ENCODE peak calls at places on chromosome 2, in five cellular contexts. K is posterior cingulate gyrus, H is GM10248, R is hepatic stellate cell, Q is neuronal stem cell. E is an unnamed sample.

GRCh38 chr2:153770359-153770991 is 101.2 kb upstream of the GALNT13 start:
- DNase-seq in R (no peak), Q (no peak), K (no peak), H (no peak), E (no peak)

GRCh38 chr2:16315911-16316310 is 349.7 kb downstream of the CYRIA start:
- DNase-seq in H (no peak), R (no peak), Q (no peak), K (no peak), E (no peak)

GRCh38 chr2:85998071-85998991 is 107.4 kb downstream of the POLR1A start:
- DNase-seq in R (peak), H (no peak), Q (no peak), K (no peak), E (no peak)

GRCh38 chr2:62716768-62717167 is 11.3 kb downstream of the EHBP1 start:
- DNase-seq in Q (no peak), K (peak), R (no peak), H (no peak), E (no peak)

GRCh38 chr2:20578895-20579825 is 71.7 kb downstream of the HS1BP3 start:
- DNase-seq in Q (no peak), K (peak), H (peak), R (peak), E (peak)

GRCh38 chr2:75808039-75808438 is 97.3 kb upstream of the GCFC2 start:
- DNase-seq in R (no peak), H (no peak), K (no peak), Q (no peak), E (no peak)

GRCh38 chr2:130729311-130730299 is 735 bp downstream of the GPR148 start:
- DNase-seq in K (peak), H (no peak), Q (no peak), R (no peak), E (no peak)

GRCh38 chr2:66470199-66470598 is 35.3 kb downstream of the MEIS1 start:
- DNase-seq in H (no peak), Q (no peak), R (no peak), K (no peak), E (no peak)

GRCh38 chr2:191155608-191156071 is 4.8 kb upstream of the STAT4 start:
- DNase-seq in K (no peak), H (peak), R (no peak), Q (no peak), E (peak)

GRCh38 chr2:70828115-70828514 is 7.5 kb downstream of the CD207 start:
- DNase-seq in Q (no peak), R (no peak), H (no peak), K (no peak), E (no peak)

GRCh38 chr2:135072125-135072997 is 20.3 kb downstream of the RAB3GAP1 start:
- DNase-seq in H (no peak), K (no peak), Q (peak), R (no peak), E (no peak)

GRCh38 chr2:196823750-196824149 is 14.6 kb upstream of the C2orf66 start:
- DNase-seq in Q (no peak), R (peak), K (no peak), H (no peak), E (no peak)

GRCh38 chr2:101981066-101981465 is 10.7 kb upstream of the IL1R2 start:
- DNase-seq in K (peak), H (no peak), Q (no peak), R (no peak), E (no peak)

GRCh38 chr2:33535409-33535808 is 59.0 kb downstream of the RASGRP3 start:
- DNase-seq in Q (no peak), R (no peak), H (no peak), K (no peak), E (no peak)

GRCh38 chr2:83850071-83850725 is 608.9 kb downstream of the SUCLG1 start:
- DNase-seq in Q (no peak), R (no peak), H (no peak), K (no peak), E (no peak)

GRCh38 chr2:155235710-155236109 is 537.2 kb downstream of the KCNJ3 start:
- DNase-seq in R (no peak), H (no peak), K (no peak), Q (no peak), E (no peak)

GRCh38 chr2:48530033-48530804 is at the start of gene STON1:
- DNase-seq in Q (peak), H (peak), K (peak), R (peak), E (peak)

GRCh38 chr2:171541202-171541884 is 19.1 kb downstream of the CYBRD1 start:
- DNase-seq in H (no peak), R (no peak), K (no peak), Q (no peak), E (no peak)

GRCh38 chr2:118062048-118062447 is 26.2 kb upstream of the INSIG2 start:
- DNase-seq in R (no peak), H (no peak), K (no peak), Q (no peak), E (no peak)

GRCh38 chr2:54903736-54904554 is 146.3 kb downstream of the RTN4 start:
- DNase-seq in R (peak), Q (no peak), K (peak), H (no peak), E (peak)

GRCh38 chr2:169039702-169040101 is 8.6 kb upstream of the ABCB11 start:
- DNase-seq in H (peak), Q (no peak), K (no peak), R (no peak), E (no peak)

GRCh38 chr2:61114147-61114546 is 47.8 kb upstream of the C2orf74 start:
- DNase-seq in H (no peak), R (no peak), Q (no peak), K (no peak), E (no peak)

GRCh38 chr2:120566331-120567035 is 169.2 kb upstream of the GLI2 start:
- DNase-seq in K (peak), H (no peak), Q (no peak), R (peak), E (no peak)